ENCODE peak calls at places on chromosomes 16 and 17, in five cellular contexts. One of them, this sample, is unnamed.

GRCh38 chr17:79802736-79803420 is 6.0 kb upstream of the CBX8 start:
- DNase-seq in GM10248: no peak
- DNase-seq in lower lobe of right lung: no peak
- DNase-seq in fibroblast of gingiva: no peak
- DNase-seq in nephron progenitor cell: peak; percentile 34
- DNase-seq in this sample: no peak

GRCh38 chr17:50511058-50511457 is 2.8 kb downstream of the MYCBPAP start:
- DNase-seq in GM10248: peak; percentile 87
- DNase-seq in lower lobe of right lung: no peak
- DNase-seq in fibroblast of gingiva: peak; percentile 19
- DNase-seq in nephron progenitor cell: no peak
- DNase-seq in this sample: peak; percentile 84

GRCh38 chr17:28726396-28726911 is 421 bp upstream of the TLCD1 start:
- DNase-seq in GM10248: peak; percentile 64
- DNase-seq in lower lobe of right lung: no peak
- DNase-seq in fibroblast of gingiva: no peak
- DNase-seq in nephron progenitor cell: peak; percentile 75
- DNase-seq in this sample: no peak

GRCh38 chr16:14436410-14436955 is 193.6 kb downstream of the PARN start:
- DNase-seq in GM10248: no peak
- DNase-seq in lower lobe of right lung: no peak
- DNase-seq in fibroblast of gingiva: no peak
- DNase-seq in nephron progenitor cell: no peak
- DNase-seq in this sample: no peak

GRCh38 chr17:988561-988960 is 8.4 kb upstream of the TIMM22 start:
- DNase-seq in GM10248: no peak
- DNase-seq in lower lobe of right lung: no peak
- DNase-seq in fibroblast of gingiva: no peak
- DNase-seq in nephron progenitor cell: no peak
- DNase-seq in this sample: no peak

GRCh38 chr17:2122641-2123302 is 67.9 kb downstream of the HIC1 start:
- DNase-seq in GM10248: peak; percentile 56
- DNase-seq in lower lobe of right lung: peak; percentile 86
- DNase-seq in fibroblast of gingiva: peak; percentile 83
- DNase-seq in nephron progenitor cell: no peak
- DNase-seq in this sample: no peak

GRCh38 chr17:79789943-79790804 is 6.7 kb downstream of the CBX8 start:
- DNase-seq in GM10248: peak; percentile 83
- DNase-seq in lower lobe of right lung: peak; percentile 73
- DNase-seq in fibroblast of gingiva: no peak
- DNase-seq in nephron progenitor cell: peak; percentile 71
- DNase-seq in this sample: peak; percentile 88

GRCh38 chr16:89721644-89722391 is 481 bp downstream of the ZNF276 start:
- DNase-seq in GM10248: peak; percentile 49
- DNase-seq in lower lobe of right lung: peak; percentile 89
- DNase-seq in fibroblast of gingiva: peak; percentile 49
- DNase-seq in nephron progenitor cell: peak; percentile 63
- DNase-seq in this sample: peak; percentile 56

GRCh38 chr17:70804161-70804560 is 634.8 kb downstream of the KCNJ2 start:
- DNase-seq in GM10248: no peak
- DNase-seq in lower lobe of right lung: no peak
- DNase-seq in fibroblast of gingiva: no peak
- DNase-seq in nephron progenitor cell: no peak
- DNase-seq in this sample: no peak

GRCh38 chr16:31472559-31473203 is 729 bp downstream of the TGFB1I1 start:
- DNase-seq in GM10248: peak; percentile 38
- DNase-seq in lower lobe of right lung: peak; percentile 91
- DNase-seq in fibroblast of gingiva: peak; percentile 92
- DNase-seq in nephron progenitor cell: peak; percentile 59
- DNase-seq in this sample: no peak

GRCh38 chr16:19680972-19681371 is 37.1 kb downstream of the KNOP1 start:
- DNase-seq in GM10248: no peak
- DNase-seq in lower lobe of right lung: no peak
- DNase-seq in fibroblast of gingiva: no peak
- DNase-seq in nephron progenitor cell: no peak
- DNase-seq in this sample: no peak

GRCh38 chr16:67280090-67281015 is 1.0 kb downstream of the PLEKHG4 start:
- DNase-seq in GM10248: no peak
- DNase-seq in lower lobe of right lung: no peak
- DNase-seq in fibroblast of gingiva: no peak
- DNase-seq in nephron progenitor cell: no peak
- DNase-seq in this sample: no peak

GRCh38 chr17:75892556-75893224 is 4.1 kb downstream of the TRIM65 start:
- DNase-seq in GM10248: no peak
- DNase-seq in lower lobe of right lung: no peak
- DNase-seq in fibroblast of gingiva: no peak
- DNase-seq in nephron progenitor cell: no peak
- DNase-seq in this sample: no peak

GRCh38 chr16:56347166-56347565 is 78.2 kb downstream of the AMFR start:
- DNase-seq in GM10248: no peak
- DNase-seq in lower lobe of right lung: peak; percentile 42
- DNase-seq in fibroblast of gingiva: no peak
- DNase-seq in nephron progenitor cell: no peak
- DNase-seq in this sample: no peak

GRCh38 chr16:519425-519824 is 8.1 kb upstream of the CAPN15 start:
- DNase-seq in GM10248: no peak
- DNase-seq in lower lobe of right lung: no peak
- DNase-seq in fibroblast of gingiva: no peak
- DNase-seq in nephron progenitor cell: no peak
- DNase-seq in this sample: no peak

GRCh38 chr16:50326835-50327465 is 41.8 kb downstream of the BRD7 start:
- DNase-seq in GM10248: peak; percentile 49
- DNase-seq in lower lobe of right lung: no peak
- DNase-seq in fibroblast of gingiva: peak; percentile 51
- DNase-seq in nephron progenitor cell: no peak
- DNase-seq in this sample: no peak

GRCh38 chr17:11412653-11413052 is 171.6 kb downstream of the SHISA6 start:
- DNase-seq in GM10248: no peak
- DNase-seq in lower lobe of right lung: no peak
- DNase-seq in fibroblast of gingiva: no peak
- DNase-seq in nephron progenitor cell: no peak
- DNase-seq in this sample: no peak

GRCh38 chr17:16190703-16191360 is 24.5 kb downstream of the NCOR1 start:
- DNase-seq in GM10248: no peak
- DNase-seq in lower lobe of right lung: no peak
- DNase-seq in fibroblast of gingiva: no peak
- DNase-seq in nephron progenitor cell: no peak
- DNase-seq in this sample: no peak

GRCh38 chr17:57578608-57578990 is 166.5 kb downstream of the CCDC182 start:
- DNase-seq in GM10248: peak; percentile 62
- DNase-seq in lower lobe of right lung: no peak
- DNase-seq in fibroblast of gingiva: peak; percentile 49
- DNase-seq in nephron progenitor cell: no peak
- DNase-seq in this sample: no peak

GRCh38 chr16:70553645-70554044 is 30.0 kb downstream of the SF3B3 start:
- DNase-seq in GM10248: no peak
- DNase-seq in lower lobe of right lung: no peak
- DNase-seq in fibroblast of gingiva: peak; percentile 91
- DNase-seq in nephron progenitor cell: no peak
- DNase-seq in this sample: no peak

GRCh38 chr17:27623578-27623977 is 7.4 kb upstream of the LGALS9 start:
- DNase-seq in GM10248: no peak
- DNase-seq in lower lobe of right lung: no peak
- DNase-seq in fibroblast of gingiva: no peak
- DNase-seq in nephron progenitor cell: no peak
- DNase-seq in this sample: no peak

GRCh38 chr17:44854201-44854600 is 6.5 kb downstream of the HIGD1B start:
- DNase-seq in GM10248: no peak
- DNase-seq in lower lobe of right lung: no peak
- DNase-seq in fibroblast of gingiva: no peak
- DNase-seq in nephron progenitor cell: peak; percentile 22
- DNase-seq in this sample: no peak

GRCh38 chr16:56203052-56203451 is 11.8 kb downstream of the GNAO1 start:
- DNase-seq in GM10248: peak; percentile 40
- DNase-seq in lower lobe of right lung: no peak
- DNase-seq in fibroblast of gingiva: no peak
- DNase-seq in nephron progenitor cell: peak; percentile 21
- DNase-seq in this sample: no peak

GRCh38 chr17:48483471-48484131 is 47.2 kb downstream of the HOXB1 start:
- DNase-seq in GM10248: peak; percentile 35
- DNase-seq in lower lobe of right lung: no peak
- DNase-seq in fibroblast of gingiva: peak; percentile 70
- DNase-seq in nephron progenitor cell: no peak
- DNase-seq in this sample: peak; percentile 29

GRCh38 chr16:66335704-66336329 is 30.7 kb upstream of the CDH5 start:
- DNase-seq in GM10248: no peak
- DNase-seq in lower lobe of right lung: no peak
- DNase-seq in fibroblast of gingiva: no peak
- DNase-seq in nephron progenitor cell: no peak
- DNase-seq in this sample: no peak